ENCODE peak calls at places on chromosome 15, in seven cellular contexts. Q is smooth muscle cell of the brain vasculature; O is stimulated activated CD8-positive, alpha-beta memory T cell treated with anti-CD3 and anti-CD28 coated beads, Interleukin-2, amount 100 ng/mL, for 48 hours; H is activated CD8-positive, alpha-beta memory T cell treated with anti-CD3 and anti-CD28 coated beads for 48 hours; F is GM04503; Y is T1000; C is NCI-H1092 treated with DMSO at 0.1 percent for 48 hours. U is an unnamed sample.

GRCh38 chr15:39213385-39213840 is 367.5 kb upstream of the THBS1 start:
- DNase-seq in Q (peak; percentile 69), O (no peak), H (no peak), F (no peak), Y (peak; percentile 73), C (no peak), U (no peak)

GRCh38 chr15:81160312-81161214 is 26.5 kb downstream of the CFAP161 start:
- DNase-seq in Q (peak; percentile 60), O (no peak), H (no peak), F (peak; percentile 53), Y (no peak), C (peak; percentile 39), U (no peak)

GRCh38 chr15:95793226-95793625 is 537.3 kb upstream of the NR2F2 start:
- DNase-seq in Q (no peak), O (no peak), H (no peak), F (no peak), Y (no peak), C (no peak), U (no peak)

GRCh38 chr15:74763416-74763815 is 14.8 kb downstream of the CYP1A2 start:
- DNase-seq in Q (no peak), O (no peak), H (no peak), F (no peak), Y (no peak), C (no peak), U (no peak)

GRCh38 chr15:37016287-37016686 is 84.1 kb downstream of the MEIS2 start:
- DNase-seq in Q (no peak), O (no peak), H (no peak), F (no peak), Y (no peak), C (no peak), U (no peak)

GRCh38 chr15:35545316-35545824 is 595 bp downstream of the DPH6 start:
- DNase-seq in Q (no peak), O (no peak), H (no peak), F (no peak), Y (peak; percentile 32), C (peak; percentile 60), U (no peak)

GRCh38 chr15:52804526-52805081 is 14.5 kb upstream of the ONECUT1 start:
- DNase-seq in Q (no peak), O (no peak), H (no peak), F (no peak), Y (no peak), C (peak; percentile 30), U (peak; percentile 33)

GRCh38 chr15:100141304-100142080 is 200.3 kb downstream of the ADAMTS17 start:
- DNase-seq in Q (no peak), O (no peak), H (no peak), F (peak; percentile 9), Y (no peak), C (no peak), U (no peak)

GRCh38 chr15:74620636-74621545 is 5.3 kb downstream of the CLK3 start:
- DNase-seq in Q (peak; percentile 26), O (peak; percentile 63), H (peak; percentile 39), F (no peak), Y (peak; percentile 41), C (peak; percentile 44), U (peak; percentile 82)

GRCh38 chr15:34266751-34267150 is 41.9 kb downstream of the EMC4 start:
- DNase-seq in Q (no peak), O (no peak), H (no peak), F (no peak), Y (no peak), C (no peak), U (no peak)

GRCh38 chr15:41971893-41972340 is 440 bp downstream of the EHD4 start:
- DNase-seq in Q (no peak), O (no peak), H (no peak), F (no peak), Y (no peak), C (no peak), U (no peak)

GRCh38 chr15:53193149-53193548 is 403.0 kb upstream of the ONECUT1 start:
- DNase-seq in Q (no peak), O (no peak), H (no peak), F (no peak), Y (no peak), C (no peak), U (no peak)

GRCh38 chr15:71448688-71449114 is 333.4 kb downstream of the THSD4 start:
- DNase-seq in Q (no peak), O (no peak), H (no peak), F (no peak), Y (peak; percentile 20), C (peak; percentile 33), U (no peak)

GRCh38 chr15:72737723-72738122 is 45.8 kb downstream of the ADPGK start:
- DNase-seq in Q (no peak), O (no peak), H (no peak), F (no peak), Y (no peak), C (no peak), U (no peak)

GRCh38 chr15:73865379-73865778 is 8.0 kb upstream of the TBC1D21 start:
- DNase-seq in Q (no peak), O (no peak), H (no peak), F (no peak), Y (no peak), C (no peak), U (no peak)

GRCh38 chr15:74400313-74400850 is 32.9 kb upstream of the CYP11A1 start:
- DNase-seq in Q (no peak), O (no peak), H (no peak), F (no peak), Y (no peak), C (no peak), U (no peak)

GRCh38 chr15:60414016-60414682 is 16.4 kb upstream of the ANXA2 start:
- DNase-seq in Q (no peak), O (no peak), H (no peak), F (no peak), Y (no peak), C (no peak), U (no peak)

GRCh38 chr15:91469627-91470567 is 369.8 kb downstream of the SV2B start:
- DNase-seq in Q (no peak), O (peak; percentile 58), H (peak; percentile 27), F (no peak), Y (no peak), C (no peak), U (no peak)

GRCh38 chr15:70701891-70702568 is 61.3 kb downstream of the UACA start:
- DNase-seq in Q (peak; percentile 33), O (no peak), H (no peak), F (no peak), Y (peak; percentile 17), C (no peak), U (no peak)

GRCh38 chr15:73317651-73318462 is 50.9 kb downstream of the HCN4 start:
- DNase-seq in Q (no peak), O (no peak), H (no peak), F (no peak), Y (no peak), C (no peak), U (peak; percentile 29)

GRCh38 chr15:84878504-84878903 is 6.0 kb upstream of the SLC28A1 start:
- DNase-seq in Q (peak; percentile 17), O (peak; percentile 54), H (peak; percentile 13), F (peak; percentile 5), Y (no peak), C (peak; percentile 17), U (peak; percentile 60)

GRCh38 chr15:41043276-41043675 is 72.8 kb downstream of the INO80 start:
- DNase-seq in Q (no peak), O (no peak), H (no peak), F (peak; percentile 56), Y (no peak), C (no peak), U (no peak)

GRCh38 chr15:25882466-25882865 is 19.3 kb upstream of the ATP10A start:
- DNase-seq in Q (no peak), O (no peak), H (no peak), F (no peak), Y (no peak), C (no peak), U (no peak)

GRCh38 chr15:96344706-96345559 is 14.4 kb downstream of the NR2F2 start:
- DNase-seq in Q (no peak), O (no peak), H (no peak), F (no peak), Y (no peak), C (no peak), U (no peak)